ENCODE peak calls at places on chromosome 6, in six cellular contexts. One of them, this sample, is unnamed.

GRCh38 chr6:13367396-13367795 is 39.1 kb upstream of the TBC1D7 start:
- DNase-seq in A673: no peak
- DNase-seq in pancreas: no peak
- DNase-seq in mammary epithelial cell: no peak
- DNase-seq in left lung: no peak
- DNase-seq in MM.1S: no peak
- DNase-seq in this sample: no peak

GRCh38 chr6:25056130-25056529 is 120.4 kb upstream of the RIPOR2 start:
- DNase-seq in A673: no peak
- DNase-seq in pancreas: no peak
- DNase-seq in left lung: peak; percentile 48
- DNase-seq in MM.1S: no peak
- DNase-seq in mammary epithelial cell: no peak
- DNase-seq in this sample: peak; percentile 34

GRCh38 chr6:3617192-3617631 is 134.3 kb downstream of the PXDC1 start:
- DNase-seq in left lung: no peak
- DNase-seq in pancreas: no peak
- DNase-seq in MM.1S: no peak
- DNase-seq in A673: peak; percentile 14
- DNase-seq in mammary epithelial cell: no peak
- DNase-seq in this sample: no peak

GRCh38 chr6:41811095-41811494 is 23.6 kb downstream of the TOMM6 start:
- DNase-seq in A673: no peak
- DNase-seq in MM.1S: peak; percentile 68
- DNase-seq in pancreas: no peak
- DNase-seq in mammary epithelial cell: no peak
- DNase-seq in left lung: no peak
- DNase-seq in this sample: no peak

GRCh38 chr6:7238526-7238899 is 74.5 kb downstream of the SSR1 start:
- DNase-seq in A673: no peak
- DNase-seq in mammary epithelial cell: no peak
- DNase-seq in left lung: no peak
- DNase-seq in pancreas: no peak
- DNase-seq in MM.1S: no peak
- DNase-seq in this sample: no peak

GRCh38 chr6:54282186-54282585 is 26.1 kb upstream of the TINAG start:
- DNase-seq in left lung: no peak
- DNase-seq in MM.1S: no peak
- DNase-seq in pancreas: no peak
- DNase-seq in A673: peak; percentile 31
- DNase-seq in mammary epithelial cell: peak; percentile 70
- DNase-seq in this sample: no peak

GRCh38 chr6:35663447-35664235 is 25.1 kb downstream of the FKBP5 start:
- DNase-seq in A673: peak; percentile 88
- DNase-seq in left lung: no peak
- DNase-seq in pancreas: no peak
- DNase-seq in MM.1S: peak; percentile 42
- DNase-seq in mammary epithelial cell: peak; percentile 50
- DNase-seq in this sample: no peak

GRCh38 chr6:12324741-12325140 is 34.6 kb downstream of the EDN1 start:
- DNase-seq in left lung: no peak
- DNase-seq in MM.1S: no peak
- DNase-seq in mammary epithelial cell: no peak
- DNase-seq in A673: no peak
- DNase-seq in pancreas: no peak
- DNase-seq in this sample: no peak

GRCh38 chr6:158879180-158879579 is 60.0 kb upstream of the EZR start:
- DNase-seq in mammary epithelial cell: peak; percentile 32
- DNase-seq in A673: no peak
- DNase-seq in pancreas: no peak
- DNase-seq in left lung: no peak
- DNase-seq in MM.1S: no peak
- DNase-seq in this sample: peak; percentile 17
- H3K27ac ChIP-seq in mammary epithelial cell: no peak overlapping the region
- H3K27ac ChIP-seq in A673: no peak overlapping the region
- H3K27ac ChIP-seq in pancreas: no peak overlapping the region
- H3K27ac ChIP-seq in left lung: no peak overlapping the region
- H3K27ac ChIP-seq in MM.1S: no peak overlapping the region
- H3K27ac ChIP-seq in this sample: no peak overlapping the region

GRCh38 chr6:34657037-34657306 is 39.6 kb downstream of the ILRUN start:
- DNase-seq in mammary epithelial cell: no peak
- DNase-seq in A673: no peak
- DNase-seq in MM.1S: no peak
- DNase-seq in pancreas: no peak
- DNase-seq in left lung: no peak
- DNase-seq in this sample: no peak

GRCh38 chr6:34656378-34657036 is 40.1 kb downstream of the ILRUN start:
- DNase-seq in mammary epithelial cell: peak; percentile 30
- DNase-seq in left lung: no peak
- DNase-seq in MM.1S: peak; percentile 95
- DNase-seq in pancreas: peak; percentile 29
- DNase-seq in A673: peak; percentile 81
- DNase-seq in this sample: no peak

GRCh38 chr6:34654061-34654460 is 42.5 kb downstream of the ILRUN start:
- DNase-seq in A673: no peak
- DNase-seq in mammary epithelial cell: no peak
- DNase-seq in pancreas: no peak
- DNase-seq in MM.1S: no peak
- DNase-seq in left lung: no peak
- DNase-seq in this sample: no peak

GRCh38 chr6:34658605-34659218 is 37.9 kb downstream of the ILRUN start:
- DNase-seq in pancreas: no peak
- DNase-seq in A673: no peak
- DNase-seq in MM.1S: no peak
- DNase-seq in left lung: no peak
- DNase-seq in mammary epithelial cell: no peak
- DNase-seq in this sample: no peak

GRCh38 chr6:34657307-34657978 is 39.1 kb downstream of the ILRUN start:
- DNase-seq in mammary epithelial cell: peak; percentile 73
- DNase-seq in MM.1S: peak; percentile 75
- DNase-seq in left lung: no peak
- DNase-seq in A673: peak; percentile 64
- DNase-seq in pancreas: peak; percentile 78
- DNase-seq in this sample: no peak
- H3K4me3 ChIP-seq in mammary epithelial cell: peak overlapping the region; percentile 44
- H3K4me3 ChIP-seq in MM.1S: peak overlapping the region; percentile 53
- H3K4me3 ChIP-seq in left lung: peak overlapping the region; percentile 18
- H3K4me3 ChIP-seq in A673: peak overlapping the region; percentile 36
- H3K4me3 ChIP-seq in pancreas: peak overlapping the region; percentile 23
- H3K4me3 ChIP-seq in this sample: peak overlapping the region; percentile 33

DNA sequence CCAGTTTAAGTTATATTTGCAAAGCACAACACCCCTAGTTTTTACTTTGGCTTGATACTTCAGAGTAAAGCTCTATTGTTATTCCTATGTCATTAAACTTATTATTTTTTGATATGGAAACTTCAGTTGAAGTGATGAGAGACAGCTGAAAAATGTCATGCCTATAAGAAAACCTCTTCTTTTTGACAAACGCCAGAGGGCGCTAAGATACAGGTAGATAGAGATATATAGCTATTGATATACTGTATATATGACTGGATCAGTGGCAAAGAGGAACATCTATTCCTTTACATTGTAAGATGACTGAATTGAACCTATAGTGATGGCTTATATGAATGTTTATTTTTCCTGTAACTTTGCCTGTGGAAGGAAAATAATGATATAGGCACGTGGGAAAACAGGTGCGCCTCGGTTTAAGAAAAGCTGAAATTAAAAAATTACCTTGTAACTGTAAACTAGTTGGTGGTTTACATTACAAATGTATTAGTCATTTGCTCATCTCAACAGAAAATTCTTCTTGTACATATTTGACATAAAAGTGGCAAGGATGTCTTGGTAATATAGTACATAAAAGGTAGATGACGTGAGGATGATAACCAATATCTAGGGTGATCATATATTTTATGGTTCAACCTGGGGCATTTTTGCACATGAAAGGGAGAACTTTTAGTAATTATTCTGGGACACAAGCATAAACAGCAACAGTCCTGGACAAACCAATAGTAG is 74.1 kb downstream of the LAMA4 start:
- DNase-seq in MM.1S: peak; percentile 67
- DNase-seq in mammary epithelial cell: peak; percentile 57
- DNase-seq in pancreas: peak; percentile 36
- DNase-seq in left lung: no peak
- DNase-seq in A673: peak; percentile 89
- DNase-seq in this sample: no peak
- H3K27ac ChIP-seq in MM.1S: no peak overlapping the region
- H3K27ac ChIP-seq in mammary epithelial cell: no peak overlapping the region
- H3K27ac ChIP-seq in pancreas: no peak overlapping the region
- H3K27ac ChIP-seq in left lung: no peak overlapping the region
- H3K27ac ChIP-seq in A673: no peak overlapping the region
- H3K27ac ChIP-seq in this sample: no peak overlapping the region

GRCh38 chr6:56758553-56758952 is 115.9 kb upstream of the DST start:
- DNase-seq in A673: no peak
- DNase-seq in pancreas: no peak
- DNase-seq in mammary epithelial cell: no peak
- DNase-seq in MM.1S: peak; percentile 86
- DNase-seq in left lung: no peak
- DNase-seq in this sample: no peak

GRCh38 chr6:56758120-56758519 is 115.4 kb upstream of the DST start:
- DNase-seq in MM.1S: no peak
- DNase-seq in mammary epithelial cell: no peak
- DNase-seq in pancreas: no peak
- DNase-seq in A673: no peak
- DNase-seq in left lung: no peak
- DNase-seq in this sample: no peak

GRCh38 chr6:56756791-56757582 is 114.3 kb upstream of the DST start:
- DNase-seq in pancreas: no peak
- DNase-seq in A673: no peak
- DNase-seq in left lung: no peak
- DNase-seq in mammary epithelial cell: no peak
- DNase-seq in MM.1S: no peak
- DNase-seq in this sample: no peak

GRCh38 chr6:56756219-56756789 is 113.6 kb upstream of the DST start:
- DNase-seq in A673: no peak
- DNase-seq in MM.1S: no peak
- DNase-seq in mammary epithelial cell: no peak
- DNase-seq in left lung: no peak
- DNase-seq in pancreas: no peak
- DNase-seq in this sample: no peak

GRCh38 chr6:56757585-56757984 is 114.9 kb upstream of the DST start:
- DNase-seq in MM.1S: peak; percentile 24
- DNase-seq in left lung: no peak
- DNase-seq in mammary epithelial cell: peak; percentile 35
- DNase-seq in A673: peak; percentile 64
- DNase-seq in pancreas: peak; percentile 52
- DNase-seq in this sample: no peak
- H3K4me3 ChIP-seq in MM.1S: no peak overlapping the region
- H3K4me3 ChIP-seq in left lung: no peak overlapping the region
- H3K4me3 ChIP-seq in mammary epithelial cell: no peak overlapping the region
- H3K4me3 ChIP-seq in A673: no peak overlapping the region
- H3K4me3 ChIP-seq in pancreas: no peak overlapping the region
- H3K4me3 ChIP-seq in this sample: no peak overlapping the region

GRCh38 chr6:127972815-127973214 is 72.0 kb upstream of the THEMIS start:
- DNase-seq in left lung: no peak
- DNase-seq in A673: no peak
- DNase-seq in pancreas: no peak
- DNase-seq in MM.1S: no peak
- DNase-seq in mammary epithelial cell: no peak
- DNase-seq in this sample: peak; percentile 23

GRCh38 chr6:127969701-127970100 is 68.8 kb upstream of the THEMIS start:
- DNase-seq in mammary epithelial cell: no peak
- DNase-seq in left lung: no peak
- DNase-seq in A673: no peak
- DNase-seq in pancreas: no peak
- DNase-seq in MM.1S: no peak
- DNase-seq in this sample: no peak

GRCh38 chr6:127971945-127972391 is 71.1 kb upstream of the THEMIS start:
- DNase-seq in MM.1S: no peak
- DNase-seq in mammary epithelial cell: peak; percentile 82
- DNase-seq in pancreas: no peak
- DNase-seq in A673: no peak
- DNase-seq in left lung: no peak
- DNase-seq in this sample: peak; percentile 69

GRCh38 chr6:127968394-127968793 is 67.5 kb upstream of the THEMIS start:
- DNase-seq in left lung: no peak
- DNase-seq in mammary epithelial cell: no peak
- DNase-seq in A673: no peak
- DNase-seq in MM.1S: no peak
- DNase-seq in pancreas: no peak
- DNase-seq in this sample: no peak

GRCh38 chr6:127971386-127971785 is 70.5 kb upstream of the THEMIS start:
- DNase-seq in pancreas: no peak
- DNase-seq in mammary epithelial cell: no peak
- DNase-seq in A673: no peak
- DNase-seq in left lung: no peak
- DNase-seq in MM.1S: no peak
- DNase-seq in this sample: no peak
- H3K27ac ChIP-seq in pancreas: no peak overlapping the region
- H3K27ac ChIP-seq in mammary epithelial cell: peak overlapping the region; percentile 41
- H3K27ac ChIP-seq in A673: no peak overlapping the region
- H3K27ac ChIP-seq in left lung: no peak overlapping the region
- H3K27ac ChIP-seq in MM.1S: no peak overlapping the region
- H3K27ac ChIP-seq in this sample: peak overlapping the region; percentile 79

DNA sequence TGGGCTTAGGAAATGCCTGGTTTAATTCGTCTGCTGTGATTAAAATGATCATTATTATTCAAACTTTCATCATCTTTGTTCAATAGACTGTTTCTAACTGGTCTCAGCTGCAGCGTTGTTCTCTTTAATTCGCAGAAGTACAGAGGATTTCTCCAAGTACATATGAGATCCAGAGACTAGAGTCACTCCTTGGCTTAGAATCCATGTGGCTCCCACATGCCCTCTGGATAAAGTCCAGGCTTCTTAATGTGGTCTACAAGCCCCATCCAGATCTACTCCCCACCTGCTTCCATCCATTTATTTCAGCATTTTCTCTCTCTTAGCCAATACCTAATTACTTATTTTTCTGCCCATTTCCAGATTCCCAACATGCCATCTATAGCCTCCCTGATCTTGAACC is 1.1 kb upstream of the ZBTB24 start:
- DNase-seq in mammary epithelial cell: no peak
- DNase-seq in MM.1S: no peak
- DNase-seq in left lung: no peak
- DNase-seq in A673: no peak
- DNase-seq in pancreas: no peak
- DNase-seq in this sample: no peak
- H3K4me3 ChIP-seq in mammary epithelial cell: no peak overlapping the region
- H3K4me3 ChIP-seq in MM.1S: no peak overlapping the region
- H3K4me3 ChIP-seq in left lung: no peak overlapping the region
- H3K4me3 ChIP-seq in A673: peak overlapping the region; percentile 46
- H3K4me3 ChIP-seq in pancreas: no peak overlapping the region
- H3K4me3 ChIP-seq in this sample: no peak overlapping the region